ENCODE peak calls at places on chromosomes 16 and 17, in four cellular contexts. B is H9; V is SK-N-SH; N is CD8-positive, alpha-beta T cell. G is an unnamed sample.

GRCh38 chr16:59410451-59410850 is 676.3 kb upstream of the GOT2 start:
- DNase-seq in B (no peak), V (no peak), N (no peak), G (no peak)

GRCh38 chr17:64425191-64425590 is 23.7 kb upstream of the MILR1 start:
- DNase-seq in B (no peak), N (no peak), V (no peak), G (no peak)

GRCh38 chr17:78421534-78422266 is 43.3 kb downstream of the PGS1 start:
- DNase-seq in V (peak; percentile 98), B (peak; percentile 92), N (peak; percentile 65), G (peak; percentile 57)

GRCh38 chr17:32590974-32591373 is 104.2 kb downstream of the CDK5R1 start:
- DNase-seq in N (no peak), V (no peak), B (no peak), G (no peak)

GRCh38 chr16:46607529-46607928 is 13.7 kb downstream of the SHCBP1 start:
- DNase-seq in V (no peak), N (no peak), B (no peak), G (no peak)

GRCh38 chr16:29009050-29009837 is 24.4 kb downstream of the LAT start:
- DNase-seq in V (no peak), N (no peak), B (no peak), G (no peak)

GRCh38 chr17:79427621-79428539 is 183.0 kb downstream of the RBFOX3 start:
- DNase-seq in B (no peak), V (no peak), N (no peak), G (no peak)

GRCh38 chr16:12425134-12425941 is 378.3 kb downstream of the CPPED1 start:
- DNase-seq in V (no peak), B (no peak), N (no peak), G (no peak)

GRCh38 chr16:30005341-30006094 is 5.3 kb downstream of the DOC2A start:
- DNase-seq in V (peak; percentile 91), N (peak; percentile 17), B (no peak), G (peak; percentile 66)

GRCh38 chr16:53084141-53084541 is 29.4 kb downstream of the CHD9 start:
- DNase-seq in B (no peak), V (no peak), N (no peak), G (no peak)

GRCh38 chr17:73865825-73866224 is 221.6 kb upstream of the SDK2 start:
- DNase-seq in V (no peak), N (no peak), B (no peak), G (no peak)

GRCh38 chr17:82367724-82368524 is 3.6 kb upstream of the UTS2R start:
- DNase-seq in V (peak; percentile 64), N (no peak), B (peak; percentile 92), G (peak; percentile 18)

GRCh38 chr16:68664297-68664696 is 19.2 kb downstream of the CDH3 start:
- DNase-seq in B (no peak), V (no peak), N (no peak), G (no peak)

GRCh38 chr17:81967533-81968395 is 6.8 kb upstream of the NOTUM start:
- DNase-seq in N (peak; percentile 77), V (peak; percentile 97), B (peak; percentile 95), G (peak; percentile 84)

GRCh38 chr16:60064026-60064425 is 1329.9 kb upstream of the GOT2 start:
- DNase-seq in N (no peak), B (no peak), V (no peak), G (no peak)

GRCh38 chr17:10337976-10338375 is 34.8 kb downstream of the MYH13 start:
- DNase-seq in V (no peak), N (no peak), B (no peak), G (no peak)

GRCh38 chr16:10356870-10357842 is 28.7 kb upstream of the ATF7IP2 start:
- DNase-seq in N (no peak), V (no peak), B (no peak), G (no peak)

GRCh38 chr17:4199818-4200402 is 56.9 kb downstream of the CYB5D2 start:
- DNase-seq in N (no peak), V (peak; percentile 77), B (peak; percentile 58), G (peak; percentile 51)

GRCh38 chr17:50833396-50834125 is 1.8 kb upstream of the WFIKKN2 start:
- DNase-seq in V (peak; percentile 68), B (peak; percentile 26), N (no peak), G (no peak)

GRCh38 chr16:1706386-1707192 is 594 bp downstream of the MAPK8IP3 start:
- DNase-seq in B (no peak), V (peak; percentile 74), N (no peak), G (peak; percentile 77)

GRCh38 chr16:1708768-1709180 is 2.8 kb downstream of the MAPK8IP3 start:
- DNase-seq in V (no peak), B (no peak), N (no peak), G (no peak)

GRCh38 chr16:1709356-1709755 is 3.4 kb downstream of the MAPK8IP3 start:
- DNase-seq in B (no peak), N (no peak), V (no peak), G (no peak)

GRCh38 chr16:1707193-1707790 is 1.3 kb downstream of the MAPK8IP3 start:
- DNase-seq in V (peak; percentile 54), B (no peak), N (no peak), G (peak; percentile 9)

GRCh38 chr16:1708083-1708767 is 2.2 kb downstream of the MAPK8IP3 start:
- DNase-seq in V (no peak), B (no peak), N (no peak), G (no peak)
- H3K4me1 ChIP-seq in V (peaks cover 13% of the 10 kb centered on the region), B (peaks cover 3% of the 10 kb centered on the region), N (peaks cover 34% of the 10 kb centered on the region), G (peaks cover 10% of the 10 kb centered on the region)

GRCh38 chr17:57625511-57625910 is 119.6 kb downstream of the CCDC182 start:
- DNase-seq in N (no peak), B (no peak), V (peak; percentile 55), G (no peak)

GRCh38 chr17:57626520-57627210 is 118.4 kb downstream of the CCDC182 start:
- DNase-seq in N (no peak), V (peak; percentile 72), B (no peak), G (no peak)

GRCh38 chr17:57624390-57624789 is 120.7 kb downstream of the CCDC182 start:
- DNase-seq in N (no peak), V (no peak), B (no peak), G (no peak)

GRCh38 chr17:57627591-57627990 is 117.5 kb downstream of the CCDC182 start:
- DNase-seq in V (no peak), N (no peak), B (no peak), G (no peak)

DNA sequence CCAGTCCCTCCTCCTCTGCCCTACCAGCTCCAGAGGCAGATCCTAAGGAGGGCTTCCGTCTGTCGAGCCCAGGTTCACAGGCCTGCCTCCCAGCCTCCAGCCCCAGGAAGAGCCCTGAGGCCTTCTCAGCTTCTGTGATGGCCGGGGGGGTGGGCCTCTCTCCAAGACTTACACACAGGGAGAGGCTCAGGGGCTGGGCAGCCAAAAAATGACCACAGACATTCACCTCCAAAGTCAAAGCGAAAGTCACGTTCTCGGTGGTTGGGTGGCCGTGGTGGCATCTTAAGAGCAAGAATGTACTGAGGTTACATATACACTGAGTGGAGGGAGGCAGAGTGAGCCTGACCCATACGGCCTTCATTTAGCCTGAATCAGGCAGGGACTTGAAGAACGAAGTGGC is 119.1 kb downstream of the CCDC182 start:
- DNase-seq in N (no peak), V (no peak), B (no peak), G (no peak)
- H3K4me1 ChIP-seq in N (no peaks in the 10 kb centered on the region), V (peaks cover 32% of the 10 kb centered on the region), B (no peaks in the 10 kb centered on the region), G (no peaks in the 10 kb centered on the region)

GRCh38 chr17:15233022-15233805 is 31.9 kb downstream of the PMP22 start:
- DNase-seq in B (peak; percentile 71), V (peak; percentile 27), N (no peak), G (no peak)
- H3K4me1 ChIP-seq in B (peaks cover 4% of the 10 kb centered on the region), V (no peaks in the 10 kb centered on the region), N (peaks cover 6% of the 10 kb centered on the region), G (no peaks in the 10 kb centered on the region)

DNA sequence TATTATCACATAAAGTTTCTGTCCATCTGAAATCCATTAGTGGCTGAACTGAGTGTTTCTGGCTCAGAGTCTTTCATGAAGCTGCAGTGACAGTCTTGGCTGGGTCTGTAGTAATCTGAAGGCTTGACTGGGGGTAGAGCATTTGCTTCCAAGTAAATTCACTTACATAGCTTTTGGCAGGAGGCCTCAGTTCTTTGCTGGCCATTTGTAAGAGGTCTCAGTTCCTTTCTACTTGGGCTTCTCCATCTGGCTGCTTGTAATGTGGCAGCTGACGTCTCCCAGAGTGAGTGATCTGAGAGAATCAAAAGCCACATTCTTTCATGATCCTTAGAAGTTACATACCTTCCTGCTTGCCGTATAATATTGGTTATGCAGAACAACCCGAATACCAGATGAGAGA is 39.7 kb downstream of the NF1 start:
- DNase-seq in N (no peak), B (no peak), V (no peak), G (no peak)
- H3K4me1 ChIP-seq in N (no peaks in the 10 kb centered on the region), B (no peaks in the 10 kb centered on the region), V (no peaks in the 10 kb centered on the region), G (no peaks in the 10 kb centered on the region)

GRCh38 chr17:14301279-14301760 is 439 bp downstream of the HS3ST3B1 start:
- DNase-seq in V (peak; percentile 58), B (no peak), N (no peak), G (no peak)
- H3K4me1 ChIP-seq in V (no peaks in the 10 kb centered on the region), B (peaks cover 9% of the 10 kb centered on the region), N (peaks cover 51% of the 10 kb centered on the region), G (no peaks in the 10 kb centered on the region)

GRCh38 chr16:58102665-58103427 is 26.3 kb downstream of the CFAP20 start:
- DNase-seq in N (no peak), B (no peak), V (no peak), G (no peak)

GRCh38 chr16:58098207-58099096 is 30.7 kb downstream of the CFAP20 start:
- DNase-seq in N (no peak), V (no peak), B (no peak), G (no peak)

GRCh38 chr16:58099956-58100300 is 29.3 kb downstream of the CFAP20 start:
- DNase-seq in V (no peak), B (no peak), N (no peak), G (no peak)

GRCh38 chr16:58096249-58096648 is 32.9 kb downstream of the CFAP20 start:
- DNase-seq in B (no peak), N (no peak), V (no peak), G (no peak)

DNA sequence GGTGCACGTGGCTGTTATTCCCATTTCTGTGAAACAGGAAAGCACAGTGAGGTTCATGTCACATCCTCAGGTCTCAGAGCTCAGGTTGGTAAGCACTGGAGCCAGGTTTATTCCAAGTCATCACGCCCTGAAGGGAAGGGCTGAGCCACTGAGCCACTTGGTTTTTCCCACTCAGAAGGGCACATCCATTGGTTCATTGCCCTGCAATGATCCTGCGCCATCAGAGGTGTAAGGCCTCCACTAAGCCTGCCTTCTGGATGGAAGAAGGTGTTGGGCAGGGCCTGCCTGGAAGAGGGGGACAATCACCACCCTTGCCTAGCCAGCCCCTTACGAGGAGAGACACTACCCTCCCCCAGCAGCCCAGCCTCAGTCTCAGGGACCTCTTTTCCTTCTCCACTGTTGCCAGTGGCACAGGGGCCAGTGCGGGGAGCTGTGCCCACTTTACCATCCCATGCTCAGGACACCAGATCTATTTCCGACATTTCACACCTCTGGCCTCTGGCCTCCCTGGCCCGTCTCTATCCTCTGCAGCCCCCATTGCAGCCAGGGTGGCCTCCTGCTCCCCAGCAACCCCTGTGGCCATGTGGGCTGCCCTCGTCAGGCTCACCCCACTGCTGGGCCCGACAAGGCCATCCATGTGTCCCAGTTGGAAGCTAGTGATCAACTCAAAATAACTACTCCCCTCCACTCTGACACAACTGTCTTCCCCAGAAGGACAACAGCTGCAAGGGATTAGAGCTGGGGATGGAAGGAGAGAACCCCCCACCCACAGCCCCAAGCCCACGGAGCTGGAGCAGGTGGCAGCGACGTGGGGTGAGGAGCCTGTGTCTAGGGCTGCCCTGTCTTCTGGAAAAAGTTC is 29.9 kb downstream of the CFAP20 start:
- DNase-seq in V (no peak), N (no peak), B (no peak), G (no peak)
- H3K4me1 ChIP-seq in V (no peaks in the 10 kb centered on the region), N (no peaks in the 10 kb centered on the region), B (no peaks in the 10 kb centered on the region), G (no peaks in the 10 kb centered on the region)